ENCODE peak calls at places on chromosomes 16 and 17, in nine cellular contexts. T is GDM1, V is RWPE1, W is NCI-H1417, L is Calu3, D is NCI-H1694 treated with DMSO at 0.1 percent for 48 hours, O is RCC 7860, N is fibroblast of the aortic adventitia, Y is IMR-90. U is an unnamed sample.

GRCh38 chr16:86354641-86355040 is 155.7 kb upstream of the FOXF1 start:
- DNase-seq in O (no peak), D (no peak), Y (peak), T (no peak), V (no peak), N (peak), L (no peak), W (no peak), U (no peak)

GRCh38 chr17:72095316-72095715 is 25.5 kb upstream of the SOX9 start:
- DNase-seq in N (no peak), T (no peak), V (no peak), Y (no peak), O (no peak), L (no peak), W (no peak), D (no peak), U (no peak)

GRCh38 chr17:32882734-32883133 is 5.8 kb upstream of the MYO1D start:
- DNase-seq in Y (peak), V (no peak), T (no peak), W (no peak), N (no peak), D (no peak), O (peak), L (no peak), U (no peak)

GRCh38 chr17:64632606-64633005 is 29.5 kb downstream of the SMURF2 start:
- DNase-seq in O (no peak), T (no peak), V (no peak), D (no peak), Y (peak), L (no peak), W (no peak), N (no peak), U (no peak)

GRCh38 chr16:83353241-83353640 is 454.5 kb upstream of the HSBP1 start:
- DNase-seq in D (no peak), T (no peak), N (no peak), V (no peak), L (no peak), W (no peak), O (no peak), Y (no peak), U (no peak)

GRCh38 chr16:88754912-88755744 is 29.9 kb downstream of the PIEZO1 start:
- DNase-seq in L (peak), D (no peak), N (no peak), T (no peak), Y (peak), O (no peak), V (peak), W (no peak), U (no peak)

GRCh38 chr16:2339521-2340484 is 725 bp downstream of the ABCA3 start:
- DNase-seq in O (no peak), Y (no peak), N (peak), V (peak), W (peak), D (no peak), L (peak), T (no peak), U (peak)

GRCh38 chr16:52597073-52597771 is 50.3 kb upstream of the TOX3 start:
- DNase-seq in T (no peak), D (no peak), O (no peak), L (no peak), V (no peak), Y (no peak), N (no peak), W (no peak), U (no peak)

GRCh38 chr17:77208856-77209255 is 68.1 kb downstream of the SEC14L1 start:
- DNase-seq in N (no peak), W (no peak), Y (peak), O (no peak), T (no peak), D (no peak), V (no peak), L (no peak), U (no peak)

GRCh38 chr17:4087911-4088693 is 54.7 kb downstream of the ZZEF1 start:
- DNase-seq in Y (peak), N (no peak), D (no peak), V (no peak), O (peak), T (no peak), L (no peak), W (no peak), U (no peak)

GRCh38 chr17:17032131-17032692 is 10.0 kb upstream of the MPRIP start:
- DNase-seq in D (no peak), W (no peak), L (peak), T (no peak), V (peak), O (peak), N (peak), Y (peak), U (peak)

U was measured in C1 segment of cervical spinal cord.